ENCODE peak calls at places on chromosomes 11 and 22, in seven cellular contexts. M is caudate nucleus, D is ACHN, S is brain microvascular endothelial cell, Z is RKO, T is T-helper 1 cell, E is colonic mucosa. I is an unnamed sample.

GRCh38 chr22:48474881-48475280 is 1352.8 kb downstream of the BRD1 start:
- DNase-seq in M (no peak), D (no peak), S (no peak), Z (no peak), T (no peak), E (no peak), I (no peak)

GRCh38 chr11:45026835-45027234 is 76.2 kb upstream of the TP53I11 start:
- DNase-seq in M (no peak), D (no peak), S (no peak), Z (no peak), T (no peak), E (no peak), I (no peak)

GRCh38 chr22:21961886-21962654 is 9.4 kb upstream of the PPM1F start:
- DNase-seq in M (no peak), D (no peak), S (peak), Z (peak), T (no peak), E (peak), I (peak)

GRCh38 chr22:36663581-36663980 is 40.0 kb downstream of the CACNG2 start:
- DNase-seq in M (no peak), D (no peak), S (no peak), Z (no peak), T (no peak), E (no peak), I (no peak)

GRCh38 chr22:46422896-46423295 is 87.4 kb downstream of the TRMU start:
- DNase-seq in M (peak), D (no peak), S (no peak), Z (no peak), T (no peak), E (no peak), I (no peak)

GRCh38 chr11:69950120-69950519 is 128.0 kb upstream of the ANO1 start:
- DNase-seq in M (no peak), D (no peak), S (peak), Z (no peak), T (no peak), E (peak), I (peak)

GRCh38 chr11:3934658-3935057 is 79.2 kb downstream of the STIM1 start:
- DNase-seq in M (no peak), D (no peak), S (no peak), Z (no peak), T (no peak), E (no peak), I (no peak)

GRCh38 chr11:6755953-6756347 is 15.8 kb downstream of the OR2AG2 start:
- DNase-seq in M (no peak), D (no peak), S (no peak), Z (no peak), T (no peak), E (no peak), I (no peak)

I was measured in HT-29.